ENCODE peak calls at places on chromosome 15, in six cellular contexts. One of them, this sample, is unnamed.

GRCh38 chr15:36291501-36291900 is 287.9 kb upstream of the CDIN1 start:
- DNase-seq in testis: no peak
- DNase-seq in stomach: no peak
- DNase-seq in body of pancreas: no peak
- DNase-seq in heart left ventricle: no peak
- DNase-seq in HCT116: no peak
- DNase-seq in this sample: no peak

GRCh38 chr15:99117563-99118257 is 12.8 kb downstream of the SYNM start:
- DNase-seq in testis: no peak
- DNase-seq in stomach: no peak
- DNase-seq in body of pancreas: no peak
- DNase-seq in heart left ventricle: no peak
- DNase-seq in HCT116: no peak
- DNase-seq in this sample: no peak

GRCh38 chr15:45205192-45205591 is 17.4 kb upstream of the SHF start:
- DNase-seq in testis: peak; percentile 74
- DNase-seq in stomach: peak; percentile 79
- DNase-seq in body of pancreas: peak; percentile 76
- DNase-seq in heart left ventricle: peak; percentile 48
- DNase-seq in HCT116: peak; percentile 58
- DNase-seq in this sample: peak; percentile 55

GRCh38 chr15:89486726-89487050 is 9.7 kb downstream of the RHCG start:
- DNase-seq in testis: peak; percentile 22
- DNase-seq in stomach: no peak
- DNase-seq in body of pancreas: no peak
- DNase-seq in heart left ventricle: no peak
- DNase-seq in HCT116: no peak
- DNase-seq in this sample: no peak

GRCh38 chr15:98878172-98878571 is 129.4 kb downstream of the PGPEP1L start:
- DNase-seq in testis: no peak
- DNase-seq in stomach: no peak
- DNase-seq in body of pancreas: no peak
- DNase-seq in heart left ventricle: no peak
- DNase-seq in HCT116: no peak
- DNase-seq in this sample: no peak

GRCh38 chr15:25055356-25056068 is 100.7 kb downstream of the SNRPN start:
- DNase-seq in testis: peak; percentile 8
- DNase-seq in stomach: peak; percentile 22
- DNase-seq in body of pancreas: peak; percentile 7
- DNase-seq in heart left ventricle: no peak
- DNase-seq in HCT116: no peak
- DNase-seq in this sample: no peak

GRCh38 chr15:25177955-25178801 is 223.4 kb downstream of the SNRPN start:
- DNase-seq in testis: peak; percentile 8
- DNase-seq in stomach: peak; percentile 22
- DNase-seq in body of pancreas: peak; percentile 4
- DNase-seq in heart left ventricle: peak; percentile 14
- DNase-seq in HCT116: no peak
- DNase-seq in this sample: no peak

GRCh38 chr15:73873889-73874511 is 636 bp downstream of the TBC1D21 start:
- DNase-seq in testis: peak; percentile 64
- DNase-seq in stomach: peak; percentile 52
- DNase-seq in body of pancreas: peak; percentile 42
- DNase-seq in heart left ventricle: no peak
- DNase-seq in HCT116: peak; percentile 54
- DNase-seq in this sample: peak; percentile 18

GRCh38 chr15:99408236-99409096 is 157.2 kb downstream of the LRRC28 start:
- DNase-seq in testis: peak; percentile 58
- DNase-seq in stomach: no peak
- DNase-seq in body of pancreas: no peak
- DNase-seq in heart left ventricle: peak; percentile 60
- DNase-seq in HCT116: no peak
- DNase-seq in this sample: no peak

GRCh38 chr15:34726407-34727100 is 28.2 kb downstream of the GJD2 start:
- DNase-seq in testis: no peak
- DNase-seq in stomach: no peak
- DNase-seq in body of pancreas: no peak
- DNase-seq in heart left ventricle: no peak
- DNase-seq in HCT116: no peak
- DNase-seq in this sample: no peak

GRCh38 chr15:81189583-81190283 is 6.9 kb upstream of the IL16 start:
- DNase-seq in testis: peak; percentile 59
- DNase-seq in stomach: peak; percentile 34
- DNase-seq in body of pancreas: peak; percentile 81
- DNase-seq in heart left ventricle: peak; percentile 52
- DNase-seq in HCT116: no peak
- DNase-seq in this sample: no peak

GRCh38 chr15:100879461-100880138 is at the start of gene ALDH1A3:
- DNase-seq in testis: peak; percentile 59
- DNase-seq in stomach: no peak
- DNase-seq in body of pancreas: peak; percentile 68
- DNase-seq in heart left ventricle: peak; percentile 40
- DNase-seq in HCT116: peak; percentile 39
- DNase-seq in this sample: peak; percentile 71

GRCh38 chr15:88166330-88166993 is 90.1 kb downstream of the NTRK3 start:
- DNase-seq in testis: peak; percentile 21
- DNase-seq in stomach: no peak
- DNase-seq in body of pancreas: no peak
- DNase-seq in heart left ventricle: no peak
- DNase-seq in HCT116: no peak
- DNase-seq in this sample: peak; percentile 6

GRCh38 chr15:87570186-87570585 is 686.4 kb downstream of the NTRK3 start:
- DNase-seq in testis: no peak
- DNase-seq in stomach: no peak
- DNase-seq in body of pancreas: no peak
- DNase-seq in heart left ventricle: no peak
- DNase-seq in HCT116: no peak
- DNase-seq in this sample: no peak

GRCh38 chr15:56719774-56720555 is 13.3 kb downstream of the ZNF280D start:
- DNase-seq in testis: no peak
- DNase-seq in stomach: no peak
- DNase-seq in body of pancreas: no peak
- DNase-seq in heart left ventricle: no peak
- DNase-seq in HCT116: no peak
- DNase-seq in this sample: no peak

GRCh38 chr15:35078221-35078915 is 6.7 kb downstream of the NANOGP8 start:
- DNase-seq in testis: peak; percentile 61
- DNase-seq in stomach: peak; percentile 31
- DNase-seq in body of pancreas: peak; percentile 24
- DNase-seq in heart left ventricle: no peak
- DNase-seq in HCT116: peak; percentile 44
- DNase-seq in this sample: peak; percentile 62

GRCh38 chr15:29601811-29602210 is 220.5 kb downstream of the TJP1 start:
- DNase-seq in testis: no peak
- DNase-seq in stomach: no peak
- DNase-seq in body of pancreas: no peak
- DNase-seq in heart left ventricle: no peak
- DNase-seq in HCT116: no peak
- DNase-seq in this sample: no peak

GRCh38 chr15:36469567-36469966 is 109.9 kb upstream of the CDIN1 start:
- DNase-seq in testis: no peak
- DNase-seq in stomach: no peak
- DNase-seq in body of pancreas: no peak
- DNase-seq in heart left ventricle: no peak
- DNase-seq in HCT116: no peak
- DNase-seq in this sample: peak; percentile 4

GRCh38 chr15:53974813-53975212 is 3.4 kb upstream of the UNC13C start:
- DNase-seq in testis: no peak
- DNase-seq in stomach: no peak
- DNase-seq in body of pancreas: no peak
- DNase-seq in heart left ventricle: no peak
- DNase-seq in HCT116: no peak
- DNase-seq in this sample: no peak

GRCh38 chr15:71440479-71441071 is 325.3 kb downstream of the THSD4 start:
- DNase-seq in testis: no peak
- DNase-seq in stomach: no peak
- DNase-seq in body of pancreas: no peak
- DNase-seq in heart left ventricle: no peak
- DNase-seq in HCT116: peak; percentile 68
- DNase-seq in this sample: no peak

GRCh38 chr15:41870689-41871081 is 23.2 kb downstream of the SPTBN5 start:
- DNase-seq in testis: no peak
- DNase-seq in stomach: no peak
- DNase-seq in body of pancreas: no peak
- DNase-seq in heart left ventricle: no peak
- DNase-seq in HCT116: no peak
- DNase-seq in this sample: peak; percentile 97

GRCh38 chr15:70266412-70267089 is 168.8 kb upstream of the TLE3 start:
- DNase-seq in testis: peak; percentile 93
- DNase-seq in stomach: peak; percentile 75
- DNase-seq in body of pancreas: peak; percentile 50
- DNase-seq in heart left ventricle: peak; percentile 78
- DNase-seq in HCT116: no peak
- DNase-seq in this sample: no peak

GRCh38 chr15:74674161-74674560 is 21.7 kb downstream of the EDC3 start:
- DNase-seq in testis: no peak
- DNase-seq in stomach: no peak
- DNase-seq in body of pancreas: no peak
- DNase-seq in heart left ventricle: no peak
- DNase-seq in HCT116: no peak
- DNase-seq in this sample: no peak

GRCh38 chr15:77688270-77689058 is 55.8 kb upstream of the LINGO1 start:
- DNase-seq in testis: no peak
- DNase-seq in stomach: no peak
- DNase-seq in body of pancreas: no peak
- DNase-seq in heart left ventricle: no peak
- DNase-seq in HCT116: no peak
- DNase-seq in this sample: no peak

GRCh38 chr15:37517506-37517905 is 416.9 kb upstream of the TMCO5A start:
- DNase-seq in testis: no peak
- DNase-seq in stomach: no peak
- DNase-seq in body of pancreas: no peak
- DNase-seq in heart left ventricle: no peak
- DNase-seq in HCT116: no peak
- DNase-seq in this sample: no peak

GRCh38 chr15:62360286-62360685 is 195.2 kb upstream of the C2CD4B start:
- DNase-seq in testis: no peak
- DNase-seq in stomach: no peak
- DNase-seq in body of pancreas: peak; percentile 28
- DNase-seq in heart left ventricle: no peak
- DNase-seq in HCT116: no peak
- DNase-seq in this sample: no peak

GRCh38 chr15:100247228-100248225 is 94.2 kb downstream of the ADAMTS17 start:
- DNase-seq in testis: no peak
- DNase-seq in stomach: no peak
- DNase-seq in body of pancreas: no peak
- DNase-seq in heart left ventricle: no peak
- DNase-seq in HCT116: no peak
- DNase-seq in this sample: no peak

GRCh38 chr15:63600646-63601025 is 3.4 kb downstream of the FBXL22 start:
- DNase-seq in testis: peak; percentile 92
- DNase-seq in stomach: peak; percentile 94
- DNase-seq in body of pancreas: peak; percentile 93
- DNase-seq in heart left ventricle: peak; percentile 91
- DNase-seq in HCT116: peak; percentile 79
- DNase-seq in this sample: no peak
- TF ChIP-seq POLR2A in testis: no peak
- TF ChIP-seq POLR2A in stomach: peak; percentile 78
- TF ChIP-seq POLR2A in body of pancreas: peak; percentile 94
- TF ChIP-seq POLR2A in heart left ventricle: no peak
- TF ChIP-seq POLR2A in HCT116: peak; percentile 83
- TF ChIP-seq POLR2A in this sample: peak; percentile 92

GRCh38 chr15:61200626-61201025 is 28.5 kb downstream of the RORA start:
- DNase-seq in testis: no peak
- DNase-seq in stomach: no peak
- DNase-seq in body of pancreas: no peak
- DNase-seq in heart left ventricle: no peak
- DNase-seq in HCT116: no peak
- DNase-seq in this sample: no peak
- TF ChIP-seq POLR2A in testis: no peak
- TF ChIP-seq POLR2A in stomach: no peak
- TF ChIP-seq POLR2A in body of pancreas: no peak
- TF ChIP-seq POLR2A in heart left ventricle: no peak
- TF ChIP-seq POLR2A in HCT116: no peak
- TF ChIP-seq POLR2A in this sample: no peak

GRCh38 chr15:52563499-52564060 is 5.2 kb downstream of the ARPP19 start:
- DNase-seq in testis: no peak
- DNase-seq in stomach: no peak
- DNase-seq in body of pancreas: no peak
- DNase-seq in heart left ventricle: no peak
- DNase-seq in HCT116: no peak
- DNase-seq in this sample: no peak

GRCh38 chr15:52567886-52568568 is 803 bp downstream of the ARPP19 start:
- DNase-seq in testis: peak; percentile 56
- DNase-seq in stomach: peak; percentile 48
- DNase-seq in body of pancreas: peak; percentile 61
- DNase-seq in heart left ventricle: no peak
- DNase-seq in HCT116: peak; percentile 8
- DNase-seq in this sample: peak; percentile 11

GRCh38 chr15:52566889-52567288 is 1.9 kb downstream of the ARPP19 start:
- DNase-seq in testis: no peak
- DNase-seq in stomach: no peak
- DNase-seq in body of pancreas: no peak
- DNase-seq in heart left ventricle: no peak
- DNase-seq in HCT116: no peak
- DNase-seq in this sample: no peak

GRCh38 chr15:52569244-52569585 is 385 bp upstream of the ARPP19 start:
- DNase-seq in testis: no peak
- DNase-seq in stomach: no peak
- DNase-seq in body of pancreas: no peak
- DNase-seq in heart left ventricle: no peak
- DNase-seq in HCT116: no peak
- DNase-seq in this sample: no peak

GRCh38 chr15:52568569-52569243 is at the start of gene ARPP19:
- DNase-seq in testis: peak; percentile 97
- DNase-seq in stomach: peak; percentile 91
- DNase-seq in body of pancreas: peak; percentile 93
- DNase-seq in heart left ventricle: peak; percentile 89
- DNase-seq in HCT116: peak; percentile 95
- DNase-seq in this sample: peak; percentile 73
- TF ChIP-seq POLR2A in testis: no peak
- TF ChIP-seq POLR2A in stomach: no peak
- TF ChIP-seq POLR2A in body of pancreas: peak; percentile 73
- TF ChIP-seq POLR2A in heart left ventricle: no peak
- TF ChIP-seq POLR2A in HCT116: peak; percentile 40
- TF ChIP-seq POLR2A in this sample: peak; percentile 72

DNA sequence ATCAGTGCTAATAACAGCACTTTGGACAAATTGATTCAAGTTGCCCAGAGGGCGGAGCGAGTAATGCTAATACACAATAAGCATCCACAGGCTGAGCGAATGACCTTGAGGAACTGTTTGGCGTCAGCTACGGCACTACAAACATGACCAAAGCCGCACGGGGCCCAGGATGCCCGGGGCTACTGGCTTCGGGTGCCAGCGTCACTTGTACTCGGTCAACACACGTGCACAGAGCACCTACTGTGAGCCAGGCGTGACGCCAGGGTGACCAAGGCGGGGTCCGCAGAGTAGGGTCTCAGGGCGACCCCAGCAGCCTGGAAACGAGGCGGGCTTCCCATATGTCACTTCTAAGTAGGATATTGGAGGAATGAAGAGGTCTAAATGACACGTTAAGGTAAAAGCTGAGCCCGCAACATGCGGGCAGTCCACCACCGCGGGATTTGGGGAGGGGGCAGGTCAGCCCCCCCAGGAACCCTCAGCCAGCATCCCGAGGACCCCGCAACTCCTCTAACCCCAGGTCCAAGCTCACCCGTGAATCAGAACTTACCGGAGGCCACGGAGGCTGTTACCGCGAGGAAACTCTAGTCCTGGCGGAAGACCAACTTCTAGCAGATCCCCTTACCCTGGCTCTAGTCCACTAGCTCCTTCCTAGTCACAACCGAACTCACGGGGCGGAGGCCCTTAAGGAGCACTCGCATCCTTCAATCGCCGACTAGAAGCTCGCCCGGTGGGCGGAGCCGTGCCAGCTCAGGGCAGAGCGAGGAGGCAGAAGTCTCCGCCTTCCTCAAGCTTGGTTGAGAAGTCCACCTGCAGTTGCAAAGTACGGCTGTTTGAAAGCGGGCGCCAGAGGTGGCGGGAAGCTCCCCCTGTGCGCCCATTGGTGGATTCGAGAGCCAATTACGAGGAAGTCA is at the start of gene CEP152:
- DNase-seq in testis: peak; percentile 99
- DNase-seq in stomach: peak; percentile 98
- DNase-seq in body of pancreas: peak; percentile 99
- DNase-seq in heart left ventricle: peak; percentile 98
- DNase-seq in HCT116: peak; percentile 99
- DNase-seq in this sample: peak; percentile 63
- TF ChIP-seq POLR2A in testis: no peak
- TF ChIP-seq POLR2A in stomach: no peak
- TF ChIP-seq POLR2A in body of pancreas: peak; percentile 63
- TF ChIP-seq POLR2A in heart left ventricle: no peak
- TF ChIP-seq POLR2A in HCT116: peak; percentile 40
- TF ChIP-seq POLR2A in this sample: peak; percentile 29